ENCODE peak calls at places on chromosomes 5 and 9, in four cellular contexts. J is Peyer's patch, D is uterus, V is adrenal gland. U is an unnamed sample.

GRCh38 chr9:132160802-132161742 is 786 bp upstream of the NTNG2 start:
- DNase-seq in D (no peak), V (peak), J (peak), U (peak)

GRCh38 chr9:95506692-95507455 is 9.9 kb downstream of the PTCH1 start:
- DNase-seq in J (peak), D (no peak), V (no peak), U (peak)

GRCh38 chr9:4793412-4794005 is 765 bp downstream of the RCL1 start:
- DNase-seq in D (no peak), V (peak), J (no peak), U (no peak)

GRCh38 chr9:91174772-91175171 is 186.9 kb downstream of the AUH start:
- DNase-seq in D (no peak), J (peak), V (no peak), U (no peak)

GRCh38 chr5:125337222-125337768 is 590.9 kb upstream of the ZNF608 start:
- DNase-seq in V (no peak), D (no peak), J (no peak), U (no peak)

GRCh38 chr9:18260527-18260926 is 213.4 kb upstream of the ADAMTSL1 start:
- DNase-seq in D (peak), J (no peak), V (no peak), U (no peak)

GRCh38 chr9:21570643-21571275 is 88.6 kb upstream of the IFNE start:
- DNase-seq in V (no peak), J (no peak), D (no peak), U (no peak)

GRCh38 chr5:99070355-99070754 is 141.5 kb upstream of the CHD1 start:
- DNase-seq in D (no peak), V (no peak), J (no peak), U (no peak)

GRCh38 chr9:133147412-133148271 is 16.1 kb downstream of the GBGT1 start:
- DNase-seq in J (peak), V (peak), D (peak), U (peak)

GRCh38 chr9:89386797-89387196 is 68.5 kb downstream of the SECISBP2 start:
- DNase-seq in V (no peak), J (no peak), D (no peak), U (peak)

GRCh38 chr9:5569891-5570290 is 59.0 kb upstream of the RIC1 start:
- DNase-seq in D (no peak), J (no peak), V (no peak), U (no peak)

GRCh38 chr5:58466939-58467338 is 7.1 kb upstream of the PLK2 start:
- DNase-seq in J (peak), D (no peak), V (peak), U (no peak)

GRCh38 chr5:168747987-168748777 is 169.0 kb upstream of the PANK3 start:
- DNase-seq in V (peak), J (peak), D (no peak), U (peak)

GRCh38 chr5:143696920-143697319 is 115.0 kb upstream of the HMHB1 start:
- DNase-seq in J (no peak), V (no peak), D (no peak), U (no peak)

GRCh38 chr5:72378636-72379289 is 58.6 kb downstream of the PTCD2 start:
- DNase-seq in V (peak), D (no peak), J (no peak), U (no peak)

GRCh38 chr5:105872569-105873270 is 1798.0 kb downstream of the EFNA5 start:
- DNase-seq in V (no peak), D (no peak), J (no peak), U (no peak)

GRCh38 chr5:100900796-100901731 is 2.0 kb downstream of the ST8SIA4 start:
- DNase-seq in J (peak), V (peak), D (peak), U (peak)

GRCh38 chr9:136839229-136840139 is 2.8 kb upstream of the AJM1 start:
- DNase-seq in J (no peak), D (no peak), V (no peak), U (no peak)

GRCh38 chr9:136837146-136837855 is 5.0 kb upstream of the AJM1 start:
- DNase-seq in J (no peak), V (no peak), D (no peak), U (no peak)

GRCh38 chr9:136838314-136839228 is 3.7 kb upstream of the AJM1 start:
- DNase-seq in D (no peak), J (no peak), V (no peak), U (no peak)

GRCh38 chr9:136840877-136841645 is 1.2 kb upstream of the AJM1 start:
- DNase-seq in D (no peak), J (peak), V (peak), U (no peak)

DNA sequence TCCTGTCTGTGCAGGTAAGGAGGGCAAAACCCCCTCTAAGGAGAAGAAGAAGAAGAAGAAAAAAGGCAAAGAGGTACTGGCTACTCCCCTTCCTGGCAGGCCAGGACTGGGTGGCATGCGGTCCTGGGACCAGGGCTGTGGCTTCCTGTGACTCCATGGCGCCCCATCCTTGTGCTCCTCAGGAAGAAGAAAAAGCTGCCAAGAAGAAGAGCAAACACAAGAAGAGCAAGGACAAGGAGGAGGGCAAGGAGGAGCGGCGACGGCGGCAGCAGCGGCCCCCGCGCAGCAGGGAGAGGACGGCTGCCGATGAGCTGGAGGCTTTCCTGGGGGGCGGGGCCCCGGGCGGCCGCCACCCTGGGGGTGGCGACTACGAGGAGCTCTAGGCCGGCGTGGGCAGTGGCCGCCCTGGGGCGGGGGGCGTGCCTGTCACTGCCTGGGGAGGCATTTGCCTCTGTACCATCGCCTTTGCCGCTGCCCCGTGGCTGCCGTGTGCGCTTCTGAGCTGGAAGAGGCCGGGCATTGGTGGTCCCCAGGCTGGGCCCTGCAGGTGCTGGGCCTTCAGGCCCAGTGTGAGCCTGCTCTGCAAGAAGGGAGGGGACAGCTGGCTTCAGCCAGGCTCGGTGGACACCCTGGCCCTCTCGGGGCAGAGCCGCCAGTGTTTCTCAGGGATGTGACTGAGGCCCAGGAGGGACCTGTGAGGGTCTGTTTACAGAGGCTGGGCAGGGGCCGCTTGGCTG is 2.0 kb upstream of the AJM1 start:
- DNase-seq in J (no peak), V (no peak), D (no peak), U (no peak)
- TF ChIP-seq POLR2A in J (no peak), V (no peak), D (no peak), U (no peak)

DNA sequence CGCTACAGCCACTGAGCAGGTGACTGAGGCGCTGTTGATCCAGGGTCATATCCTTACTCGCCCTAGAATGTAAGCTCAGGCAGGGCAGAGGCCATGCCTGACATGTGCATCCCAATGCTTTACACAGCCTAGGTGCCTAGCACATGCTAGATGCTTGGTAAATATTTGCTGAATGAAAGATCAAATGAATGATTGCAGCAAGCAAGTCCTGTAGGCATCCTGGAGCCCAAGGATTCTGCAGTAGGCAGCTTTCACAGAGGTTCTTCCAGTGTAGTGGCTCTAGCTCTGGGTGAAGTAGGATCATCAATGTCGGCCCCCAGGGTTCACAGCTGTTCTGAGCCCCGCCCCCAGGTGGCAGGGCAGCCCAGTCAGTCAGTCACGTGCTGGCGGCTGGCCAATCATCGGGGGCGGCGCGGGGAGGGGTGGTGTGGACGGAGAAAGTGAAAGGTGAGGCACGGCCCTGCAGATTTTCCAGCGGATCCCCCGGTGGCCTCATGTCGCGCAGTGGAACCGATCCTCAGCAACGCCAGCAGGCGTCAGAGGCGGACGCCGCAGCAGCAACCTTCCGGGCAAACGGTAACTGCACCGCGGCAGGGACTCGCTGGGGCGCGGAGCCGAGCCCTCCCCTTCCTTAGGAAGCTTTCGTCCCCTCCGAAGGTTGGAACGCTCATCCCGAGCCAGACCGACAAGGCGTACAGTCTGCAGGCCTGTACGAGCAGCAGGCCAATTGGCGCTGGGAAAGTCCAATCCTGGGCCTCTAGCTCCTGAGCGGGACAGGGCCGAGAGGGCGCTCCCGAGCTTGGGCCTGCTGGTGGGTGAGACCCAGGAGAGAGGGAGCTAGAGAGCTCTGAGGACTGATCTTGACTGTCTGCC is at the start of gene GALT:
- DNase-seq in J (peak), V (peak), D (peak), U (peak)
- TF ChIP-seq POLR2A in J (peak), V (peak), D (peak), U (no peak)

GRCh38 chr9:36571333-36571732 is 1.4 kb upstream of the MELK start:
- DNase-seq in V (no peak), J (no peak), D (no peak), U (no peak)

GRCh38 chr9:36575411-36575882 is 2.8 kb downstream of the MELK start:
- DNase-seq in V (no peak), D (no peak), J (no peak), U (no peak)

GRCh38 chr9:36576866-36577265 is 4.2 kb downstream of the MELK start:
- DNase-seq in V (no peak), D (no peak), J (no peak), U (no peak)

GRCh38 chr9:36566813-36567217 is 5.9 kb upstream of the MELK start:
- DNase-seq in D (no peak), V (peak), J (no peak), U (peak)

GRCh38 chr9:36572515-36573418 is at the start of gene MELK:
- DNase-seq in D (peak), J (peak), V (peak), U (peak)
- TF ChIP-seq POLR2A in D (peak), J (peak), V (no peak), U (no peak)

DNA sequence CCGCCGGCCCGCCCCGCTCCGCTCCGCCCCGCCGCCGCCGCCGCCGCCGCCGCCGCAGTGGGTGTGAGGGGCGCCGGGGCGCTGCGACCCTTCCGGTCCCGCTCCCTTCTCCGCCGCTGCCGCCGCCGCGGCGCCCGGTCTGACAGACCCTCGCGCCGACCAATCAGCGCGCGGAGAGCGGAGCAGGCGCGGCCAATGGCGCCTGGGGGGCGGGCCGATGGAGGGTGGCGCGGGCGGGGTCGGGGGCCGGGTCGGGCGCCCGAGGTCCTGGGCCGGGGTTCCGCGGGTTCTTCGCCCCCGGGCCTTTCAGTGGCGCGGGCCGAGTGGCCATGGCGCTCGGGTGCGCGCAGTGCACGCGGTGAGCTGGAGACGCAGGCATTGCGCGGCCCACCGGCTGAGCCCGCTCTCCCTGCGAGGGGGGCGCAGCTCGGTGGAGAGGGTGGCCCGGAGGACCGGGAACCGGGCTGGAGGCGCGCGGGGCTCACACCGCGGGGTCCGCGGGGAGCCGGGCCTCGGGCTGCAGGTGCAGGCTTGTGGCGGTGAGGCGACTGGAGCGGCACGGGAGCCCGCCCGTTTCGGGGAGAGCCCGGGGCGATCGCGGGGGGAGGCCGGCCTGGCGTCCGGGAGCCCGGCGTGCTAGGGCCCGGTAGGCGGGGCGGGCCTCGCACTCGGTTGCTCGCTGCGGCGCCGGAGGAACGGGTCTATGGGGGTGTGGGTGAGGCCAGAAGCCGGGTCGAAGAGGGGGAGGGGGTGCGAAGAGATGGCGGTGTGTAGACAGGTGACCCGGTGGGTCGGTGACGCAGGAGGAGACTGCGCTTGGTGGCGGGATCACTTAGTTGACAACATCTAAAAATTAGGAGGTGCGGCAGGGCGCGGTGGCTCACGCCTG is at the start of gene MAPK9:
- DNase-seq in V (peak), J (peak), D (peak), U (peak)
- TF ChIP-seq POLR2A in V (peak), J (peak), D (peak), U (no peak)

GRCh38 chr9:36134761-36135505 is 1.6 kb upstream of the GLIPR2 start:
- DNase-seq in V (no peak), D (no peak), J (peak), U (no peak)
- TF ChIP-seq POLR2A in V (no peak), D (no peak), J (no peak), U (no peak)

DNA sequence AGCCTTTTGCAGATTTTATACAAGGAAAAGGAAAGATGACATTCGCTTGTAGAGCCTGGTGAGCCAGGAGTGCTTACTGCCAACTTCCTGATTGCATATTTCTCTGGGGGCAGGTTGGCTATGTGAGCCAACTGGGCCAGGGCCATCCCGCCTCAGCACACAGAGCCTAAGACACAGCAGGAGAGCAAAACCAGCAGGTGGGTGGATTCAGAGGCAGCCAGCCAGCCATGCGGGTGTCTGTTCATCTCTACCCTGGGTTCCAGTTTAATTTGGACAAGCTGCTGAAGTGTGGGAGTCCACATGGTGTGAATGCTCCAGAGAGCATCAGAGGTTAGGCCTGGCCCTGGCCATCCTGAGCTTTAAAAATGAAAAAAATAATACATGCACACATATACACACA is 291.4 kb downstream of the ARHGEF28 start:
- DNase-seq in J (no peak), D (no peak), V (peak), U (no peak)
- TF ChIP-seq POLR2A in J (no peak), D (no peak), V (no peak), U (no peak)

GRCh38 chr5:179805529-179806249 is 977 bp downstream of the MGAT4B start:
- DNase-seq in D (peak), J (no peak), V (peak), U (peak)
- TF ChIP-seq POLR2A in D (no peak), J (no peak), V (no peak), U (no peak)

U was measured in spleen.